ENCODE peak calls at places on chromosomes 5 and 9, in five cellular contexts. One of them, this sample, is unnamed.

GRCh38 chr9:101421653-101422065 is 13.9 kb downstream of the ALDOB start:
- DNase-seq in GM12878: no peak
- DNase-seq in HepG2: peak; percentile 98
- DNase-seq in sigmoid colon: no peak
- DNase-seq in ovary: no peak
- DNase-seq in this sample: peak; percentile 76

GRCh38 chr5:133471699-133472098 is 140.6 kb downstream of the FSTL4 start:
- DNase-seq in GM12878: no peak
- DNase-seq in HepG2: no peak
- DNase-seq in sigmoid colon: no peak
- DNase-seq in ovary: no peak
- DNase-seq in this sample: no peak

GRCh38 chr9:70567511-70567910 is 153.1 kb upstream of the KLF9 start:
- DNase-seq in GM12878: no peak
- DNase-seq in HepG2: no peak
- DNase-seq in sigmoid colon: no peak
- DNase-seq in ovary: no peak
- DNase-seq in this sample: no peak

GRCh38 chr5:42338136-42338535 is 85.1 kb upstream of the GHR start:
- DNase-seq in GM12878: no peak
- DNase-seq in HepG2: no peak
- DNase-seq in sigmoid colon: no peak
- DNase-seq in ovary: no peak
- DNase-seq in this sample: no peak

GRCh38 chr9:93820667-93821306 is 134.4 kb downstream of the BARX1 start:
- DNase-seq in GM12878: no peak
- DNase-seq in HepG2: peak; percentile 37
- DNase-seq in sigmoid colon: no peak
- DNase-seq in ovary: no peak
- DNase-seq in this sample: no peak

GRCh38 chr5:60788863-60789513 is 55.1 kb downstream of the ELOVL7 start:
- DNase-seq in GM12878: no peak
- DNase-seq in HepG2: no peak
- DNase-seq in sigmoid colon: no peak
- DNase-seq in ovary: no peak
- DNase-seq in this sample: no peak

GRCh38 chr5:73599378-73599777 is 26.6 kb upstream of the ARHGEF28 start:
- DNase-seq in GM12878: no peak
- DNase-seq in HepG2: no peak
- DNase-seq in sigmoid colon: no peak
- DNase-seq in ovary: no peak
- DNase-seq in this sample: no peak

GRCh38 chr9:4926239-4926638 is 58.8 kb upstream of the JAK2 start:
- DNase-seq in GM12878: no peak
- DNase-seq in HepG2: no peak
- DNase-seq in sigmoid colon: no peak
- DNase-seq in ovary: no peak
- DNase-seq in this sample: no peak

GRCh38 chr5:140569197-140569596 is 4.6 kb downstream of the SLC35A4 start:
- DNase-seq in GM12878: no peak
- DNase-seq in HepG2: no peak
- DNase-seq in sigmoid colon: peak; percentile 55
- DNase-seq in ovary: no peak
- DNase-seq in this sample: no peak

GRCh38 chr5:71586052-71586940 is 844 bp upstream of the MCCC2 start:
- DNase-seq in GM12878: peak; percentile 23
- DNase-seq in HepG2: peak; percentile 98
- DNase-seq in sigmoid colon: no peak
- DNase-seq in ovary: peak; percentile 46
- DNase-seq in this sample: no peak

GRCh38 chr5:148469446-148470062 is 85.8 kb downstream of the FBXO38 start:
- DNase-seq in GM12878: no peak
- DNase-seq in HepG2: no peak
- DNase-seq in sigmoid colon: peak; percentile 66
- DNase-seq in ovary: no peak
- DNase-seq in this sample: no peak

GRCh38 chr5:3126639-3127038 is 375.2 kb upstream of the IRX2 start:
- DNase-seq in GM12878: no peak
- DNase-seq in HepG2: no peak
- DNase-seq in sigmoid colon: no peak
- DNase-seq in ovary: no peak
- DNase-seq in this sample: no peak

GRCh38 chr9:128412120-128412790 is 8.4 kb upstream of the CERCAM start:
- DNase-seq in GM12878: no peak
- DNase-seq in HepG2: peak; percentile 58
- DNase-seq in sigmoid colon: no peak
- DNase-seq in ovary: no peak
- DNase-seq in this sample: peak; percentile 44

GRCh38 chr5:108753877-108754276 is 6.2 kb downstream of the FER start:
- DNase-seq in GM12878: no peak
- DNase-seq in HepG2: no peak
- DNase-seq in sigmoid colon: no peak
- DNase-seq in ovary: no peak
- DNase-seq in this sample: no peak

GRCh38 chr5:95673076-95673475 is 9.7 kb downstream of the SPATA9 start:
- DNase-seq in GM12878: no peak
- DNase-seq in HepG2: peak; percentile 14
- DNase-seq in sigmoid colon: peak; percentile 66
- DNase-seq in ovary: no peak
- DNase-seq in this sample: no peak

GRCh38 chr5:181261320-181262085 is 560 bp upstream of the TRIM52 start:
- DNase-seq in GM12878: no peak
- DNase-seq in HepG2: peak; percentile 61
- DNase-seq in sigmoid colon: peak; percentile 86
- DNase-seq in ovary: peak; percentile 79
- DNase-seq in this sample: peak; percentile 72
- TF ChIP-seq POLR2A in GM12878: peak; percentile 49
- TF ChIP-seq POLR2A in HepG2: peak; percentile 71
- TF ChIP-seq POLR2A in sigmoid colon: peak; percentile 62
- TF ChIP-seq POLR2A in ovary: peak; percentile 15
- TF ChIP-seq POLR2A in this sample: no peak

DNA sequence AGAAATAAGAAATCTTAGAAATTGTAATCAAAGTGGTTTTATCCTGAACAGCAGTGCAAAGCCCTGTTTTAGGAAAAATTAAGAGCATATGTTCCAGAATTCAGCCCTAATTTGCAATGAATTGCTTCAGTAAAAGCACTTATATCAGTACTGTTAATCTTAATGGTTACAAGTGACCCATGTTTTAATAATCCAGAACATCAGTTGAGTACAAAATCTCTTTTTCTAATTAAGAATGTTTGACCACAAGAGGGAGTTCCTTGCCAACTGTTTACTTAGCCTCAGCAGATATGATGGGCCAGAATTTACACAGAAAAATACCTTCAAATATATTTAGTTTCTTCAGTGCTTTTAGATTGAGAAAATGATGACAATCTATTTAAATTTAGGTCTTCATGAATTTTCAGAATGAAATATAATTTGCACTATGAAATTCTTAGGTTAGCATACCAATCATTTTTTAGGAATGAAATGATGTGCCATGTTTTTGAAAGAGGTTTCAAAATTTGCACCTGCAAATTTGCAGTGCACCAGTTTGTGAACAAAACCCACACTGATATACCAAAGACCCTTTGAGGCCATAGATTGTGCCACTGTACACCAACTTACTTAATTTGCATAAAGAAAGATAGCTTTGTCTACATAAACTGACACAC is 926.3 kb upstream of the ARRDC3 start:
- DNase-seq in GM12878: no peak
- DNase-seq in HepG2: peak; percentile 11
- DNase-seq in sigmoid colon: no peak
- DNase-seq in ovary: no peak
- DNase-seq in this sample: no peak
- TF ChIP-seq EP300 in GM12878: no peak
- TF ChIP-seq EP300 in HepG2: no peak
- TF ChIP-seq EP300 in sigmoid colon: no peak
- TF ChIP-seq EP300 in ovary: no peak
- TF ChIP-seq EP300 in this sample: no peak

DNA sequence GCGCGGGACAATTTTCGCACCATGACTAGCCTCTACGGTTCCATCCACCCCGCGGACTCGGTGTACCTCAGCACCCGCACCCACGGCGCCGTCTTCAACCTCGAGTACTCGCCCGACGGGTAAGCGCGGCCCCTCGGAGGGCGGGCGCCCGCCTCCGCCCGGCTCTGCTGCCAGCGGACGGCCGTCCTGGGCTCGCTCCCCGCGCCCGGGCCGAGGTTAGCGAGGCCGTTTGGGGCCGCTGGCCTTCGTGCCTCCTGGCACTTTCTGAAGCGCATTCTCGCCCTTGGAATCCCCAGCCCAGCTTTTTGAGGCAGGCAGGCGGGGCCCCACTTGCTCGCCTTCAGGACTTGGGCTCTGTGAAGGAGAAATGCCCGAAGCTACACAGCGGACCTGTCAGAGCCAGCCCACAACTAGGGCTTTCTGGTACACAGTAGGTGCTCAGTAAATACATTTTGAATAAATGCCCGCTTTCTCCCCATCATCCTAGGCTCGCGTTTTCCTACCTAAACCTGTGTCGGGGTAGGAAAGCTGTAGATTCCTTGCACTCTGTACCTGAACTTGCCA is 772 bp downstream of the DCAF10 start:
- DNase-seq in GM12878: no peak
- DNase-seq in HepG2: no peak
- DNase-seq in sigmoid colon: no peak
- DNase-seq in ovary: peak; percentile 53
- DNase-seq in this sample: peak; percentile 37
- TF ChIP-seq POLR2A in GM12878: no peak
- TF ChIP-seq POLR2A in HepG2: no peak
- TF ChIP-seq POLR2A in sigmoid colon: no peak
- TF ChIP-seq POLR2A in ovary: no peak
- TF ChIP-seq POLR2A in this sample: no peak

GRCh38 chr9:91777437-91777836 is 172.6 kb downstream of the ROR2 start:
- DNase-seq in GM12878: no peak
- DNase-seq in HepG2: no peak
- DNase-seq in sigmoid colon: peak; percentile 48
- DNase-seq in ovary: no peak
- DNase-seq in this sample: no peak
- TF ChIP-seq EP300 in GM12878: no peak
- TF ChIP-seq EP300 in HepG2: no peak
- TF ChIP-seq EP300 in sigmoid colon: no peak
- TF ChIP-seq EP300 in ovary: no peak
- TF ChIP-seq EP300 in this sample: no peak

DNA sequence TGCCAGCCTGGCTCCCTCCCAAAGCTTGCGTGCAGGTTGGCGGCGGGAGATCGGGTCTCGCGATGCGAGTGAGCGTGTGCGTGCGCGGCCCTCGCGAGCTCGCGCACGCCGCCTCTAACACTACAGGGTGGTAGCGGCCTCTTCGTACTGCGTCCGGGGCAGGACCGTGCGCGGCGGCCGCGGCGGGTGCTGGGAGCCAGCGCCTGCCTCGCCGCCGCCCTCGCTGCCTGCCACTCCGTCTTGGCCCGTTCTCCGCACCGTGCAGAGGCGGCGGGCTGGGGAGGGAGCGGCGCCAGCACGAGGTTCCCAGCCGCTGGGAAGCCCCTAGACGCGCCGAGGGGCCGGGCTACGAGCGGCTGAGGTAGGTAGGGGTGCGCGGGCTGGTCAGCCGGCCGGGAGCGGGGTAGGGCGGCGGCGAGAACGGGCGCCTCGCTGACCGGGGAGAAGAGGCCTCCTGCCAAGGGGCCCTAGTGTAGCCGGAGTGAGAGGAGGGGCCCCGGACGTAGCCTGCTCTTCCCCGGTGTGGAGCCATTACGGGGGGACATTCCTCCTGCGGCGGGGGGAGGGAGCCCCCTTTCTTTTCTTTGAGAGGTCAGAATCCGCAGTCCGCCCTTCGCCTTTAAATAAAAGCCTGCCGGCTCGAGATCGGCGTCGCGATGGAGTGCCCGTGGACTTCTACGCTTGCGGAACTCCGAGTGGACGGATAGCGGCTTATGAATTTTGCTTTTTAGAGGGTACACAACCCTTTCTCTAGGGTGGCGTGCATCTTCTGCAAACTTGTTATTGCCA is at the start of gene C5orf24:
- DNase-seq in GM12878: peak; percentile 90
- DNase-seq in HepG2: peak; percentile 88
- DNase-seq in sigmoid colon: peak; percentile 98
- DNase-seq in ovary: peak; percentile 97
- DNase-seq in this sample: peak; percentile 97
- TF ChIP-seq POLR2A in GM12878: peak; percentile 98
- TF ChIP-seq POLR2A in HepG2: peak; percentile 94
- TF ChIP-seq POLR2A in sigmoid colon: peak; percentile 58
- TF ChIP-seq POLR2A in ovary: peak; percentile 88
- TF ChIP-seq POLR2A in this sample: no peak

GRCh38 chr9:95508968-95509850 is 7.6 kb downstream of the PTCH1 start:
- DNase-seq in GM12878: peak; percentile 56
- DNase-seq in HepG2: peak; percentile 73
- DNase-seq in sigmoid colon: peak; percentile 94
- DNase-seq in ovary: peak; percentile 91
- DNase-seq in this sample: peak; percentile 81
- TF ChIP-seq EP300 in GM12878: no peak
- TF ChIP-seq EP300 in HepG2: no peak
- TF ChIP-seq EP300 in sigmoid colon: no peak
- TF ChIP-seq EP300 in ovary: no peak
- TF ChIP-seq EP300 in this sample: no peak

GRCh38 chr9:98081477-98082219 is 25.1 kb downstream of the NANS start:
- DNase-seq in GM12878: no peak
- DNase-seq in HepG2: peak; percentile 55
- DNase-seq in sigmoid colon: no peak
- DNase-seq in ovary: no peak
- DNase-seq in this sample: peak; percentile 54
- TF ChIP-seq POLR2A in GM12878: no peak
- TF ChIP-seq POLR2A in HepG2: no peak
- TF ChIP-seq POLR2A in sigmoid colon: no peak
- TF ChIP-seq POLR2A in ovary: no peak
- TF ChIP-seq POLR2A in this sample: no peak

This sample was measured in stomach.